ENCODE peak calls at places on chromosomes 11 and 22, in eight cellular contexts. F is fibroblast of pulmonary artery, R is cardiac muscle cell, Q is neural progenitor cell, O is A549, S is MCF 10A, T is HFF-Myc, A is foreskin fibroblast. D is an unnamed sample.

GRCh38 chr11:44681698-44682097 is 45.1 kb upstream of the TSPAN18 start:
- DNase-seq in F (peak; percentile 55), R (no peak), Q (no peak), O (no peak), S (peak; percentile 60), T (no peak), A (peak; percentile 16), D (no peak)

GRCh38 chr11:86676533-86677154 is 4.2 kb upstream of the ME3 start:
- DNase-seq in F (peak; percentile 27), R (peak; percentile 15), Q (peak; percentile 82), O (peak; percentile 65), S (peak; percentile 46), T (no peak), A (no peak), D (no peak)

GRCh38 chr11:86559311-86559945 is 113.0 kb downstream of the ME3 start:
- DNase-seq in F (peak; percentile 95), R (peak; percentile 2), Q (no peak), O (no peak), S (peak; percentile 43), T (no peak), A (no peak), D (no peak)

GRCh38 chr11:124961972-124962609 is 8.1 kb downstream of the CCDC15 start:
- DNase-seq in F (peak; percentile 91), R (peak; percentile 63), Q (peak; percentile 72), O (peak; percentile 68), S (peak; percentile 85), T (peak; percentile 75), A (peak; percentile 67), D (no peak)

GRCh38 chr22:38792833-38793232 is 1.1 kb downstream of the DNAL4 start:
- DNase-seq in F (no peak), R (no peak), Q (no peak), O (no peak), S (peak; percentile 26), T (no peak), A (no peak), D (no peak)

GRCh38 chr11:92550411-92550810 is 325.8 kb downstream of the FAT3 start:
- DNase-seq in F (no peak), R (no peak), Q (peak; percentile 65), O (no peak), S (peak; percentile 53), T (no peak), A (no peak), D (no peak)

GRCh38 chr22:38927033-38927789 is 30.2 kb upstream of the APOBEC3A start:
- DNase-seq in F (peak; percentile 39), R (peak; percentile 84), Q (peak; percentile 89), O (peak; percentile 84), S (no peak), T (no peak), A (peak; percentile 42), D (peak; percentile 80)

GRCh38 chr22:20128902-20129746 is 2.5 kb upstream of the ZDHHC8 start:
- DNase-seq in F (peak; percentile 30), R (peak; percentile 13), Q (peak; percentile 50), O (peak; percentile 46), S (peak; percentile 35), T (no peak), A (no peak), D (no peak)

GRCh38 chr22:39284142-39284980 is 35.1 kb downstream of the RPL3 start:
- DNase-seq in F (no peak), R (no peak), Q (no peak), O (no peak), S (no peak), T (no peak), A (no peak), D (no peak)

GRCh38 chr11:62841361-62842170 is 2.2 kb upstream of the WDR74 start:
- DNase-seq in F (peak; percentile 100), R (peak; percentile 94), Q (peak; percentile 93), O (peak; percentile 99), S (peak; percentile 99), T (peak; percentile 100), A (peak; percentile 98), D (peak; percentile 81)

GRCh38 chr11:83292709-83293435 is 6.7 kb upstream of the CCDC90B start:
- DNase-seq in F (peak; percentile 82), R (peak; percentile 71), Q (peak; percentile 85), O (peak; percentile 67), S (peak; percentile 68), T (peak; percentile 50), A (peak; percentile 59), D (peak; percentile 15)

GRCh38 chr11:76658231-76658630 is 12.3 kb downstream of the LRRC32 start:
- DNase-seq in F (no peak), R (no peak), Q (no peak), O (no peak), S (no peak), T (no peak), A (no peak), D (no peak)

GRCh38 chr11:10274726-10275125 is 19.3 kb downstream of the SBF2 start:
- DNase-seq in F (no peak), R (no peak), Q (no peak), O (no peak), S (no peak), T (no peak), A (no peak), D (no peak)

GRCh38 chr22:37020192-37020479 is 594 bp downstream of the MPST start:
- DNase-seq in F (peak; percentile 51), R (peak; percentile 42), Q (no peak), O (peak; percentile 61), S (peak; percentile 58), T (no peak), A (peak; percentile 35), D (no peak)

GRCh38 chr22:23752750-23753149 is 1.5 kb downstream of the VPREB3 start:
- DNase-seq in F (no peak), R (no peak), Q (no peak), O (no peak), S (no peak), T (no peak), A (no peak), D (no peak)
- TF ChIP-seq CTCF in F (no peak), R (no peak), Q (no peak), O (no peak), S (no peak), T (no peak), A (no peak), D (no peak)

DNA sequence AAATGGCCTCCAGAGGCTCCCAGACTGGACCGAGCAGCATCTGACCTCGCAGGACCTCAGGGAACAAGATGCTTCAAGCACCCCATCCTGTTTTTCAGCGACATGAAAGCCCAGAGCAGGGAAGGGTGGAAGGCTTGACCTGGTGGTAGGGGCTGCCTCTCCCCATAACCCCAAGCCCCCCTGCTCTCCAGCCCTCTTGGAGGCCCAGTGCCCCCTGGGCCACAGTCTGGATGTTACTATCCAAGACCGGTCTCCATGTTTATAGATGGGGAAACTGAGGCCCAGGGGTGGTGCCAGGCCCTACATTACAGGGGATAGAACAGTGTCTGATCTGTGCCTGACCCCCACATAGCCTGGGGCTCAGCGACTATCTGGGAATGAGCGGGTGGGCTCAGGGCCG is 7.0 kb downstream of the FGF3 start:
- DNase-seq in F (no peak), R (no peak), Q (no peak), O (no peak), S (no peak), T (no peak), A (no peak), D (no peak)
- TF ChIP-seq CTCF in F (no peak), R (no peak), Q (no peak), O (no peak), S (no peak), T (no peak), A (no peak), D (no peak)

GRCh38 chr11:13149991-13150390 is 127.6 kb upstream of the BMAL1 start:
- DNase-seq in F (no peak), R (no peak), Q (no peak), O (no peak), S (no peak), T (no peak), A (no peak), D (no peak)

GRCh38 chr11:13152264-13152663 is 125.3 kb upstream of the BMAL1 start:
- DNase-seq in F (no peak), R (no peak), Q (no peak), O (no peak), S (no peak), T (no peak), A (no peak), D (no peak)

GRCh38 chr11:13150487-13150886 is 127.1 kb upstream of the BMAL1 start:
- DNase-seq in F (no peak), R (no peak), Q (no peak), O (no peak), S (no peak), T (no peak), A (no peak), D (no peak)

DNA sequence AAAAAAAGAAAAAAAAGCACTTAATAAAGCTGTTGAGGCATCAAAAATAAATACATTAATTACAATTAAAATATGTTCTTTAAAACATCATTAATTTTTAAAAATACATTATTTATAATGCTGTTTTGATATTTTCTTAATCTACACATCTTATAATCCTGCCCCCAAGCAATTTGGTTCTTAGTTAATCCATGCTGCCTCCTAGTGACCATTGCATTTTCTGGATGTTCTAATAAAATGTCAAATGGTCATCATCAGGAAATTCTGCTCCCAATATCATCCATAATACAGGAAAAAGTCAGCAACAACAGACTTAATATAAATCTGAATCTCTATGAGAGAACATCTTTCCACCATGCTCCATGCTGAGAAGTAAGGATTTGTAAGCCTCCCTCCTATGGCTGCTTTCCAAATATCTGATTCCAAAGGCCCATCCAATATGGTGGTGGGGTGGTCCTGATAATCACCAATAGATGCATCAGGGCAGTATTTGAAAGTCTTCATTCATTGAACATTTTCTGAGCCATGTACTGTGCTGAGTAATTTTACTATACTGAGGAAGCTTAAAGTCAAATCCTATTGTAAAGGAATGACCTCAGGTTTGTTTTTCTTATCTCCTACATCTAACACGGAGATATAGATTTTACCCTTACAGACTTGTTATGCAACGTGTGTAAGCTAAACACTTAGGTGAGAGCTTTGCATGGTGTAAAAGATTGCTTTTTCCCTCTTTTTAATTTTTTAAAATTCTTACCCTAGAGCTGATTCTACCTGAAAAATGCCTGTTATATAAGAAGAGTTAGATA is 124.7 kb upstream of the BMAL1 start:
- DNase-seq in F (peak; percentile 57), R (peak; percentile 29), Q (peak; percentile 33), O (peak; percentile 44), S (peak; percentile 60), T (no peak), A (no peak), D (no peak)
- TF ChIP-seq CTCF in F (peak; percentile 62), R (peak; percentile 61), Q (peak; percentile 70), O (peak; percentile 84), S (peak; percentile 55), T (peak; percentile 33), A (peak; percentile 51), D (peak; percentile 37)

GRCh38 chr22:48510599-48510998 is 1317.1 kb downstream of the BRD1 start:
- DNase-seq in F (no peak), R (no peak), Q (no peak), O (no peak), S (no peak), T (no peak), A (no peak), D (no peak)

GRCh38 chr22:48507171-48507570 is 1320.5 kb downstream of the BRD1 start:
- DNase-seq in F (no peak), R (no peak), Q (no peak), O (no peak), S (no peak), T (no peak), A (no peak), D (no peak)

GRCh38 chr22:48506506-48507145 is 1321.0 kb downstream of the BRD1 start:
- DNase-seq in F (no peak), R (no peak), Q (no peak), O (no peak), S (no peak), T (no peak), A (no peak), D (no peak)

GRCh38 chr22:48505891-48506290 is 1321.8 kb downstream of the BRD1 start:
- DNase-seq in F (no peak), R (no peak), Q (no peak), O (no peak), S (no peak), T (no peak), A (no peak), D (no peak)

GRCh38 chr22:48507595-48508350 is 1319.9 kb downstream of the BRD1 start:
- DNase-seq in F (no peak), R (no peak), Q (no peak), O (no peak), S (no peak), T (no peak), A (no peak), D (no peak)
- TF ChIP-seq CTCF in F (no peak), R (no peak), Q (peak; percentile 12), O (no peak), S (no peak), T (no peak), A (no peak), D (no peak)

D was measured in nephron progenitor cell.